ENCODE peak calls at places on chromosomes 1 and 21, in six cellular contexts. Z is left lung, J is AG09309, O is fibroblast of villous mesenchyme, N is lower lobe of right lung, T is fibroblast of the aortic adventitia. I is an unnamed sample.

GRCh38 chr1:31771891-31772668 is 7.9 kb upstream of the ADGRB2 start:
- DNase-seq in T (no peak), N (no peak), J (no peak), O (no peak), Z (no peak), I (no peak)

GRCh38 chr21:14916676-14917141 is 148.1 kb downstream of the NRIP1 start:
- DNase-seq in J (no peak), N (no peak), O (peak), T (no peak), Z (no peak), I (peak)

GRCh38 chr1:85480566-85480965 is 15.6 kb upstream of the DDAH1 start:
- DNase-seq in N (no peak), T (no peak), J (no peak), O (no peak), Z (no peak), I (no peak)

GRCh38 chr1:115654125-115654524 is 12.4 kb downstream of the VANGL1 start:
- DNase-seq in J (no peak), T (no peak), N (no peak), Z (no peak), O (no peak), I (no peak)

GRCh38 chr1:212495843-212496494 is 63.2 kb downstream of the NENF start:
- DNase-seq in O (peak), J (no peak), T (no peak), Z (no peak), N (no peak), I (no peak)

GRCh38 chr1:222817529-222817928 is 2.7 kb downstream of the DISP1 start:
- DNase-seq in T (peak), O (peak), J (peak), N (no peak), Z (no peak), I (peak)

GRCh38 chr1:67530071-67530470 is 99.9 kb upstream of the SERBP1 start:
- DNase-seq in T (no peak), N (no peak), O (no peak), J (no peak), Z (no peak), I (no peak)

GRCh38 chr1:110086959-110087358 is 16.5 kb upstream of the ALX3 start:
- DNase-seq in N (no peak), J (no peak), O (no peak), T (no peak), Z (no peak), I (no peak)

GRCh38 chr1:228417471-228418203 is 976 bp upstream of the TRIM17 start:
- DNase-seq in T (no peak), N (no peak), Z (peak), O (no peak), J (no peak), I (no peak)
- H3K4me3 ChIP-seq in T (no peak), N (no peak), Z (no peak), O (no peak), J (no peak), I (no peak)

GRCh38 chr1:229578168-229579100 is 19.9 kb upstream of the ABCB10 start:
- DNase-seq in Z (no peak), J (no peak), N (no peak), T (no peak), O (no peak), I (no peak)
- TF ChIP-seq CTCF in Z (no peak), J (no peak), N (no peak), T (no peak), O (no peak), I (no peak)

DNA sequence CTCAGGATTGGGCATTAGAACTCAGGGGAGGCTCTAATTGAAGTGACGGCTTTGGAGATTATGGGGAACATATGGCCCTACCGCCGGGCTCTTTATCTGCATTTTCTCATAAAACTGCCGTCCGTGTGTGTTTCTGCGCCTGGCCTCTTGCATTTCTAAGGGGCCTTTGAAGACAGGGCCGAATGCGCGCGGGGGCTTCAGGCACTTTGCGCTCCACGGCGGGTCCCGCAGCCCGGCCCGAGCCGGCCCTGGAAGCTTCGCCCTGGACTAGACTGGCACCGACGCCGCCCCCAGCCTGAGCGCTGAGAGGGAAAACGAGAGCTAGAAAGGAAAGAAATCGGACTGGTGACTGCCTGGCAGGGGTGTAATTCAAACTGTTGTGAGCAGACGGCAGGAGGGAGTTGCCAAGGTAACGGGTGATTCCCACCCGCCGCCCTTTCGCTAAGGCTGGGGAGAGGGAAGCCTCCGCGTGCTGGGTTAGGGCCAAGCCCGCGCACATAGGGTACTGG is 120.7 kb downstream of the LMX1A start:
- DNase-seq in O (no peak), Z (no peak), T (no peak), J (no peak), N (no peak), I (no peak)
- H3K4me3 ChIP-seq in O (no peak), Z (peak), T (no peak), J (no peak), N (peak), I (no peak)

DNA sequence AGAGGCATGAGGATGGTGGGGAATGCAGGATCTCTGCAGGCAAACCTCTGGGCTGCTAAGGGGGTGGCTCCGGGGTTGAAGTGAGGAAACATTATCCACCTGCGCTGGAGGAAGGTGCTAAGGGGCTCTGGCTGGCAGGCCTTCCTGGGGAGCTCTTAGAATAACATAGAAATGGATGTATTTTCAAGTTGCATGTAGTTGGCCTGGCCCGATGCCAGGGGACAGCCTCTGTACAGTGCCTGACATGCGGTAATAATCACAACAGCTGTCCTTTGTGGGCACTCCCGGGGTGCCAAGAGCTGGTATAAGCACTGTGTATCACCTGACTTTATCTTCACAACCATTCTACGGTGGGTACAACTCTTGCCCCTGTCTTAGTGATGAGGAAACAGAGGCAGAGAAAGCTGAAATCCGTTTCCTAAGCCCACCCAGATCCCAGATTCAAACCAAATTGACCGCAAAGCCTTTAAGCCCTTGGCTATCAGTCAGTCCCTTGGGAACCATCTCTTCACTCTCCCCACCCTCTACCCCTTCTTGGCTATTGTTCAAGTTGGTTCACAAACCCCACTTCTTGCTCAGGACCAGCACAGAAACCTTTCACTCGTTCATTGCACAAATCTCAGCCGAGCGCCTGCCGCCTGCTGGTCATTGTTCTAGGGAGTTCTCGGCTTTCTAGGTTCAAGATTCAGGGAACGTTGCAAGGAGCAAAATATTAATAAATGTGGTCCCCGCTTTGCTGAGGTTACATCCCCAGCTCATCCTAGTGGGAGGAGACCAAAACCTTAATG is 30.9 kb downstream of the PADI4 start:
- DNase-seq in O (peak), J (no peak), T (no peak), N (no peak), Z (no peak), I (no peak)
- TF ChIP-seq CTCF in O (peak), J (no peak), T (peak), N (no peak), Z (no peak), I (no peak)

DNA sequence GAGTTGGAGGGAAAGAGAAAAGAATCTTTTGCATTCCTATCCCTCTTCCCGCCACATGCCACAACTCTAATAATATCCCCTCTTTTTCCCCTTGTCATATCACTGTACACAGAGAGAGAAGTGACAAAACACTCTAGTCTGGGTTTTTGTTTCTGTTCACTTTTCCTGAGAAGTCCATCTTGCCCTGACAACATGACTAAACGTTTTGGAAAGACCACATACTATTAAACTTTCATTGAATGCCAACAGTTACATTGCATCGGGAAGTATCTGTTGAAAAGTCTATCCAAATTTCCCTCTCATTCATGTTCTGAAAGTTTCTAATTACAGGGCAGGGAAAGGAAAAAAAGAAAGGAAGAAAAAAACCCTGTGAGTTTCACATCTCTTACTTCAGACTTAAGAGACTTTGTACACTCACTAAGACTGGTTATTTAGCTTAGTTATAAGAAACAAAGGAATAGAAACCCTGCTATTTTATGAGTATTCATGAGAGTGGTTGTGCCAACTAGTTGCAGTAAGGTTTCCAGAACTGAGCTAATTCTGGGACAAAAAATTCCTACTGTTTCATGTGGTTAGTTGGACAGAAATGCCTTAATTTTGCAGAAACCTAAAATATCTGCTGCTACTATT is 16.9 kb downstream of the PLA2G4A start:
- DNase-seq in N (no peak), Z (no peak), T (peak), J (no peak), O (no peak), I (no peak)
- H3K4me3 ChIP-seq in N (no peak), Z (no peak), T (no peak), J (no peak), O (no peak), I (no peak)

GRCh38 chr1:16014509-16015482 is 3.0 kb downstream of the HSPB7 start:
- DNase-seq in Z (no peak), N (no peak), J (no peak), T (no peak), O (peak), I (no peak)
- TF ChIP-seq CTCF in Z (no peak), N (no peak), J (no peak), T (no peak), O (no peak), I (no peak)

GRCh38 chr1:155083865-155084721 is 5.5 kb downstream of the EFNA3 start:
- DNase-seq in O (peak), J (no peak), T (peak), N (no peak), Z (no peak), I (no peak)
- H3K4me3 ChIP-seq in O (peak), J (peak), T (peak), N (peak), Z (peak), I (peak)

GRCh38 chr1:91513160-91513559 is 12.5 kb downstream of the CDC7 start:
- DNase-seq in O (peak), N (no peak), J (no peak), Z (no peak), T (peak), I (no peak)
- TF ChIP-seq CTCF in O (peak), N (peak), J (peak), Z (peak), T (peak), I (no peak)